ENCODE peak calls at places on chromosomes 4 and X, in five cellular contexts. V, F, W, U and N are unnamed samples.

GRCh38 chr4:145545538-145546224 is 64.0 kb downstream of the SMAD1 start:
- DNase-seq in V (no peak), F (peak), W (no peak), U (peak), N (peak)

GRCh38 chrX:119236599-119237525 is 777 bp downstream of the PGRMC1 start:
- DNase-seq in V (peak), F (peak), W (peak), U (peak), N (peak)

GRCh38 chrX:105869676-105870075 is 47.3 kb downstream of the NRK start:
- DNase-seq in V (no peak), F (peak), W (no peak), U (no peak), N (peak)

GRCh38 chr4:73853246-73853704 is at the start of gene PF4V1:
- DNase-seq in V (no peak), F (peak), W (peak), U (peak), N (no peak)

GRCh38 chrX:70088791-70089190 is 26.5 kb downstream of the OTUD6A start:
- DNase-seq in V (no peak), F (no peak), W (no peak), U (no peak), N (no peak)

GRCh38 chr4:110200673-110201072 is 2.3 kb upstream of the ELOVL6 start:
- DNase-seq in V (no peak), F (no peak), W (no peak), U (no peak), N (no peak)

GRCh38 chr4:113336556-113336955 is 287.1 kb downstream of the ANK2 start:
- DNase-seq in V (no peak), F (no peak), W (no peak), U (no peak), N (no peak)

GRCh38 chrX:57932266-57932665 is 22.0 kb upstream of the ZXDA start:
- DNase-seq in V (no peak), F (no peak), W (no peak), U (no peak), N (no peak)

GRCh38 chrX:66163849-66164401 is at the start of gene HEPH:
- DNase-seq in V (no peak), F (peak), W (no peak), U (peak), N (no peak)

GRCh38 chr4:7813674-7814073 is 126.0 kb downstream of the AFAP1 start:
- DNase-seq in V (no peak), F (peak), W (no peak), U (no peak), N (peak)

GRCh38 chr4:180953572-180953971 is 1289.6 kb upstream of the TENM3 start:
- DNase-seq in V (no peak), F (no peak), W (no peak), U (no peak), N (no peak)

GRCh38 chr4:76212851-76213414 is 691 bp downstream of the SCARB2 start:
- DNase-seq in V (no peak), F (peak), W (no peak), U (peak), N (peak)